ENCODE peak calls at places on chromosomes 4 and X, in four cellular contexts. K, C, M and E are unnamed samples.

GRCh38 chr4:182175788-182176519 is 67.2 kb upstream of the TENM3 start:
- DNase-seq in M (no peak), C (no peak), K (no peak), E (no peak)

GRCh38 chr4:84673475-84674230 is 90.7 kb downstream of the CDS1 start:
- DNase-seq in C (peak), K (peak), M (no peak), E (peak)

GRCh38 chrX:11143931-11144678 is 33.0 kb downstream of the HCCS start:
- DNase-seq in C (peak), K (peak), M (peak), E (no peak)

GRCh38 chr4:104394409-104394813 is 100.3 kb downstream of the CXXC4 start:
- DNase-seq in C (no peak), M (no peak), K (no peak), E (no peak)

GRCh38 chrX:56817179-56817578 is 88.1 kb downstream of the NBDY start:
- DNase-seq in M (no peak), C (no peak), K (no peak), E (no peak)

GRCh38 chr4:23631255-23631950 is 258.4 kb downstream of the PPARGC1A start:
- DNase-seq in C (no peak), M (no peak), K (no peak), E (no peak)

GRCh38 chr4:16116019-16116418 is 32.2 kb upstream of the PROM1 start:
- DNase-seq in M (no peak), C (no peak), K (no peak), E (no peak)

GRCh38 chr4:147479817-147480216 is 1.1 kb upstream of the EDNRA start:
- DNase-seq in C (no peak), K (no peak), M (no peak), E (peak)

GRCh38 chrX:37993857-37994619 is 12.3 kb upstream of the SYTL5 start:
- DNase-seq in M (peak), K (no peak), C (no peak), E (no peak)

GRCh38 chrX:71492086-71493065 is 40.5 kb upstream of the OGT start:
- DNase-seq in C (no peak), M (peak), K (no peak), E (no peak)

GRCh38 chr4:42671431-42672194 is 14.7 kb upstream of the ATP8A1 start:
- DNase-seq in K (no peak), M (no peak), C (no peak), E (no peak)

GRCh38 chr4:74374561-74375327 is 9.8 kb downstream of the EREG start:
- DNase-seq in K (peak), M (no peak), C (peak), E (peak)

GRCh38 chr4:85370400-85371032 is 104.4 kb upstream of the ARHGAP24 start:
- DNase-seq in K (peak), M (peak), C (no peak), E (no peak)

GRCh38 chr4:14403132-14403531 is 599.1 kb upstream of the CPEB2 start:
- DNase-seq in C (no peak), M (no peak), K (no peak), E (no peak)

GRCh38 chr4:121057466-121057911 is 14.8 kb downstream of the NDNF start:
- DNase-seq in K (no peak), C (no peak), M (no peak), E (no peak)

GRCh38 chr4:140308366-140309123 is 64.9 kb upstream of the SCOC start:
- DNase-seq in K (no peak), C (peak), M (no peak), E (peak)

GRCh38 chr4:82710202-82710929 is 88.2 kb downstream of the SCD5 start:
- DNase-seq in M (no peak), C (no peak), K (no peak), E (no peak)

GRCh38 chrX:40468033-40468979 is 112.5 kb upstream of the ATP6AP2 start:
- DNase-seq in C (no peak), M (peak), K (no peak), E (no peak)

GRCh38 chrX:43718546-43718945 is 62.4 kb downstream of the MAOA start:
- DNase-seq in K (no peak), M (no peak), C (no peak), E (no peak)

GRCh38 chr4:67282749-67283148 is 262.6 kb downstream of the CENPC start:
- DNase-seq in C (no peak), K (no peak), M (no peak), E (no peak)

GRCh38 chrX:136694491-136695087 is 46.6 kb downstream of the CD40LG start:
- DNase-seq in C (no peak), M (peak), K (peak), E (no peak)

GRCh38 chrX:151754042-151754419 is 19.5 kb downstream of the CNGA2 start:
- DNase-seq in M (no peak), K (no peak), C (peak), E (peak)

GRCh38 chrX:111519215-111519614 is 7.8 kb downstream of the SERTM2 start:
- DNase-seq in K (no peak), M (no peak), C (no peak), E (no peak)

GRCh38 chrX:79325263-79325958 is 41.7 kb downstream of the ITM2A start:
- DNase-seq in C (no peak), M (no peak), K (no peak), E (no peak)

GRCh38 chr4:174929346-174929745 is 11.2 kb downstream of the ADAM29 start:
- DNase-seq in C (no peak), K (no peak), M (no peak), E (no peak)

GRCh38 chr4:124277691-124278090 is 434.8 kb downstream of the ANKRD50 start:
- DNase-seq in C (no peak), K (no peak), M (no peak), E (no peak)

GRCh38 chrX:129665916-129666644 is 11.3 kb upstream of the APLN start:
- DNase-seq in M (no peak), C (peak), K (peak), E (no peak)

GRCh38 chr4:97953171-97953570 is 190.1 kb downstream of the STPG2 start:
- DNase-seq in C (no peak), M (no peak), K (no peak), E (no peak)

GRCh38 chrX:20028588-20028987 is 37.7 kb upstream of the BCLAF3 start:
- DNase-seq in C (no peak), M (no peak), K (no peak), E (no peak)